ENCODE peak calls at places on chromosomes 11 and 22, in ten cellular contexts. O, U, Y, S, P, Q, H, C, I and J are unnamed samples.

GRCh38 chr11:62567018-62567633 is 6.6 kb downstream of the EEF1G start:
- DNase-seq in Q (no peak), U (peak), C (no peak), S (no peak), O (no peak), Y (no peak), I (no peak), H (no peak), P (no peak), J (no peak)

GRCh38 chr11:69512790-69513189 is 31.3 kb downstream of the LINC01488 start:
- DNase-seq in C (no peak), H (no peak), Y (no peak), P (no peak), Q (no peak), S (no peak), O (no peak), U (no peak), I (no peak), J (no peak)

GRCh38 chr22:24445481-24446290 is 18.3 kb downstream of the ADORA2A start:
- DNase-seq in O (peak), I (no peak), U (no peak), H (no peak), Y (no peak), Q (peak), P (no peak), C (no peak), S (no peak), J (no peak)

GRCh38 chr11:27227744-27228143 is 135.3 kb downstream of the CCDC34 start:
- DNase-seq in H (no peak), O (no peak), C (no peak), S (no peak), U (no peak), Y (no peak), P (no peak), I (no peak), Q (no peak), J (no peak)

GRCh38 chr22:17201285-17201945 is 17.8 kb downstream of the ADA2 start:
- DNase-seq in U (peak), O (peak), I (no peak), Y (peak), Q (no peak), H (no peak), S (no peak), C (no peak), P (peak), J (no peak)

GRCh38 chr11:67436459-67437081 is 912 bp downstream of the PTPRCAP start:
- DNase-seq in C (no peak), P (peak), I (no peak), H (no peak), U (no peak), O (peak), Q (no peak), Y (no peak), S (peak), J (no peak)

GRCh38 chr11:2975594-2975993 is 16.5 kb downstream of the NAP1L4 start:
- DNase-seq in O (peak), C (no peak), Q (no peak), Y (peak), H (no peak), S (peak), U (no peak), P (peak), I (peak), J (no peak)

GRCh38 chr11:120863359-120863758 is 160.5 kb upstream of the TBCEL start:
- DNase-seq in O (no peak), I (no peak), H (no peak), C (no peak), P (peak), S (no peak), Y (peak), Q (no peak), U (no peak), J (peak)

GRCh38 chr22:47206819-47207218 is 444.4 kb downstream of the TBC1D22A start:
- DNase-seq in C (no peak), P (no peak), Q (peak), H (peak), I (no peak), U (no peak), S (peak), O (no peak), Y (no peak), J (no peak)

GRCh38 chr22:22802346-22802970 is 85.2 kb upstream of the IGLL5 start:
- DNase-seq in I (peak), S (no peak), C (no peak), U (no peak), O (peak), Y (no peak), P (peak), Q (no peak), H (no peak), J (no peak)

GRCh38 chr11:64876835-64877341 is 1.5 kb downstream of the EHD1 start:
- DNase-seq in I (no peak), P (peak), S (peak), O (no peak), Q (peak), H (peak), Y (peak), U (peak), C (no peak), J (no peak)

GRCh38 chr22:42473484-42474193 is 41.4 kb upstream of the NFAM1 start:
- DNase-seq in H (no peak), S (no peak), P (peak), C (peak), I (peak), Q (no peak), U (no peak), Y (peak), O (peak), J (peak)

GRCh38 chr11:63793163-63793562 is 20.1 kb upstream of the SPINDOC start:
- DNase-seq in Y (no peak), U (no peak), P (no peak), H (no peak), Q (no peak), C (no peak), S (no peak), O (no peak), I (no peak), J (no peak)

GRCh38 chr11:100761806-100762205 is 74.7 kb downstream of the ARHGAP42 start:
- DNase-seq in I (no peak), O (no peak), H (no peak), S (no peak), U (no peak), Q (no peak), Y (no peak), C (no peak), P (no peak), J (no peak)

GRCh38 chr22:37663521-37664140 is 5.1 kb downstream of the PDXP start:
- DNase-seq in O (no peak), S (no peak), Q (no peak), C (no peak), H (no peak), Y (peak), P (no peak), I (no peak), U (peak), J (no peak)

GRCh38 chr11:75174781-75175370 is 24.0 kb downstream of the SLCO2B1 start:
- DNase-seq in Q (peak), I (no peak), Y (peak), S (no peak), C (peak), O (peak), P (peak), U (no peak), H (no peak), J (no peak)

GRCh38 chr22:39344046-39344390 is 5.8 kb upstream of the SYNGR1 start:
- DNase-seq in P (no peak), U (no peak), Q (no peak), C (no peak), H (no peak), S (no peak), I (no peak), Y (no peak), O (no peak), J (no peak)

GRCh38 chr11:10376061-10376460 is 71.2 kb downstream of the ADM start:
- DNase-seq in H (no peak), P (no peak), I (no peak), S (no peak), U (no peak), Q (peak), O (no peak), C (peak), Y (no peak), J (no peak)

GRCh38 chr11:103953797-103954495 is 82.5 kb upstream of the DDI1 start:
- DNase-seq in I (no peak), U (no peak), H (no peak), Q (no peak), P (no peak), Y (no peak), C (no peak), S (no peak), O (no peak), J (no peak)

GRCh38 chr11:94794287-94795168 is 26.4 kb downstream of the AMOTL1 start:
- DNase-seq in O (peak), Q (peak), C (peak), S (peak), I (no peak), H (no peak), P (peak), U (peak), Y (peak), J (no peak)

DNA sequence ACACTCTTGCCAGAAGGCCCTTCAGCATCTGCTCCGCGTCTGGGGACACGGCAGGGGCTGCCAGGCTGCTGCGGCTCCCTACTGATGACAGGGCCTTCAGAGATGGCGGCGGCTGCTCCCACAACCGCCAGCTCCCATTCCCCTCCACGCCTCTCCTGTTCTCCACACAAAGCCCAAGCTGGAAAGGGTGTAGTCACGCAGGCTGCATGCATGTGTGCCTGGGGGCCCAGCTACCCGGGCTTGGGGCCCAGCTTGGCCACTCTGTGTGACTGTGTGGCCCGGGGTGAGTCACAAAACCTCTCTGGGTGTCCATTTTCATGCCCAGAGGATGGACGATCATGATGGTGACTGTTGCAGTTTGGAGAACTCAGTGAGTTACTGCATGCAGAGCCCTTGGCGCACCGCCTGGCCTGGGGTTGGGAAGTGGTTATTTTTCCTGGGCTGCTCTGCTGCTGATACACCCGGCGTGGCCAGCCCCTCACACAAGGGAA is 31.7 kb upstream of the PARVB start:
- DNase-seq in U (no peak), I (no peak), C (peak), Y (peak), S (no peak), H (no peak), O (no peak), Q (no peak), P (peak), J (no peak)
- TF ChIP-seq CTCF in U (no peak), I (no peak), C (no peak), Y (no peak), S (no peak), H (no peak), O (no peak), Q (no peak), P (no peak), J (no peak)

GRCh38 chr22:35893698-35894097 is 134.9 kb downstream of the RBFOX2 start:
- DNase-seq in S (no peak), Y (peak), P (peak), U (no peak), I (no peak), Q (peak), C (no peak), O (no peak), H (no peak), J (no peak)
- H3K4me3 ChIP-seq in S (peak), Y (no peak), P (no peak), U (peak), I (no peak), Q (no peak), C (no peak), O (no peak), H (no peak), J (no peak)

GRCh38 chr22:20584029-20584871 is 76.8 kb downstream of the MED15 start:
- DNase-seq in U (no peak), H (no peak), Y (no peak), Q (no peak), I (no peak), P (no peak), O (no peak), S (no peak), C (no peak), J (no peak)

GRCh38 chr22:20584872-20585639 is 77.6 kb downstream of the MED15 start:
- DNase-seq in I (no peak), U (no peak), O (no peak), P (no peak), S (no peak), Q (no peak), Y (no peak), C (no peak), H (peak), J (no peak)

GRCh38 chr22:20582171-20582511 is 74.7 kb downstream of the MED15 start:
- DNase-seq in H (no peak), C (no peak), Q (no peak), S (no peak), U (no peak), I (no peak), O (no peak), Y (no peak), P (no peak), J (no peak)

GRCh38 chr22:20582520-20583361 is 75.3 kb downstream of the MED15 start:
- DNase-seq in Q (no peak), S (no peak), H (peak), O (no peak), I (no peak), U (no peak), C (no peak), Y (no peak), P (no peak), J (no peak)

DNA sequence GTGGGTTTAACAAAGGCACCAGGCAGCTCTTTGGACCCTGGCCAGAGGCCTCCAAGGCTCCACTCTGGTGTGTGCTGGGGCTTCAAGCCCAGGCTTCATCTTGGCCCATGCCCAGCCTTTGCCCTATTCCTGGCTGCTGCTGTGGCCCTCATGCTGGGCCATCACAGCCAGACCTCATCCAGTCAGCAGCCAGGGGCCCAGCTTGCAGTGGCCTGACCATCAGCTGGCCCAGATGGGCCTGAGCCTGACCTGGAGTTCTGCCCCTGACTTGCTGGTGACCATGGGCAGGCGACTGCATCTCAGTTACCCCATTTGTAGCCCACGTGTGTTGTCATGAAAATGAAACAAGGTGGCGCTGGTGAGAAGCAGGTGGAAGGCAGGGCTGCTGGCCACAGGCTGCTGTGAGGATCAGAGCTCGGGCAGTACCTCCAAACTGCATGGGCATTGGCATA is 76.1 kb downstream of the MED15 start:
- DNase-seq in S (no peak), Q (peak), O (peak), Y (no peak), I (peak), H (peak), C (no peak), U (no peak), P (no peak), J (no peak)
- TF ChIP-seq CTCF in S (no peak), Q (no peak), O (no peak), Y (no peak), I (peak), H (no peak), C (peak), U (no peak), P (peak), J (peak)

GRCh38 chr11:130074736-130075135 is 5.0 kb downstream of the APLP2 start:
- DNase-seq in Y (no peak), P (no peak), C (no peak), I (no peak), H (no peak), Q (no peak), O (no peak), S (no peak), U (no peak), J (no peak)
- H3K4me3 ChIP-seq in Y (no peak), P (no peak), C (no peak), I (no peak), H (no peak), Q (no peak), O (no peak), S (no peak), U (no peak), J (no peak)

GRCh38 chr11:17848709-17849108 is 114.1 kb downstream of the KCNC1 start:
- DNase-seq in Q (no peak), C (no peak), S (no peak), H (no peak), P (no peak), O (no peak), U (no peak), Y (no peak), I (no peak), J (no peak)

GRCh38 chr11:17845431-17845881 is 110.9 kb downstream of the KCNC1 start:
- DNase-seq in Y (peak), P (peak), O (no peak), U (no peak), I (no peak), H (no peak), S (no peak), C (peak), Q (no peak), J (no peak)

GRCh38 chr11:17852246-17852645 is 117.7 kb downstream of the KCNC1 start:
- DNase-seq in S (no peak), H (no peak), C (no peak), P (no peak), U (no peak), O (no peak), I (no peak), Q (no peak), Y (no peak), J (no peak)

GRCh38 chr11:17851697-17852096 is 117.1 kb downstream of the KCNC1 start:
- DNase-seq in H (no peak), Y (no peak), O (no peak), U (no peak), S (no peak), I (no peak), P (no peak), C (no peak), Q (no peak), J (no peak)

GRCh38 chr11:17846852-17847453 is 112.4 kb downstream of the KCNC1 start:
- DNase-seq in Q (peak), I (no peak), O (peak), P (peak), H (no peak), C (no peak), U (peak), Y (peak), S (no peak), J (peak)
- TF ChIP-seq CTCF in Q (no peak), I (no peak), O (no peak), P (peak), H (no peak), C (peak), U (peak), Y (peak), S (no peak), J (peak)

DNA sequence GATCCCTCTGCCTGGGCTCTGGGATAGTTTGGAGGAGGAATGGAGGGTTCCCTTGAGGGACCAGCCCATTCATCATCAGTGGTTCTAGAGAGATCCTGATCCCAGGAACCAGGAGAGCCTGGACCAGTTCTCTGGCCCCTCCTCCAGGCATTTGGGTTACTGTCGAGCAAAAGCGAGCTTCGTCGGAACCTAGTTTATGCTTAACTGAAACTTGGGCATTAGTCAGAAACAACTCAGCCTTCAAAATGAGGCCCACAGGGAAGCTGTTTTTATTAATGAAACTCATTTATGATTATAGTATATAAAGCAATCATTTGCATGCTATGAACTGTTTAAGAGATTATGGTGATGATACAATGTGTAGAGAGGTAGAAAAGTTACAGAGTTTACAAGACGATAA is 61.4 kb downstream of the LIF start:
- DNase-seq in U (no peak), O (no peak), S (no peak), P (no peak), Y (peak), I (no peak), H (no peak), C (no peak), Q (no peak), J (no peak)
- H3K4me3 ChIP-seq in U (no peak), O (no peak), S (no peak), P (no peak), Y (no peak), I (no peak), H (no peak), C (no peak), Q (no peak), J (no peak)